ENCODE peak calls at places on chromosome 18, in five cellular contexts. One of them, this sample, is unnamed.

GRCh38 chr18:7846315-7846714 is 279.2 kb downstream of the PTPRM start:
- DNase-seq in left lung: no peak
- DNase-seq in cardiac muscle cell: no peak
- DNase-seq in ovary: no peak
- DNase-seq in SK-N-SH: no peak
- DNase-seq in this sample: no peak

GRCh38 chr18:48023334-48024008 is 93.0 kb upstream of the SMAD2 start:
- DNase-seq in left lung: peak
- DNase-seq in cardiac muscle cell: peak
- DNase-seq in SK-N-SH: peak
- DNase-seq in ovary: peak
- DNase-seq in this sample: peak

GRCh38 chr18:21047116-21047515 is 64.5 kb downstream of the ROCK1 start:
- DNase-seq in SK-N-SH: no peak
- DNase-seq in left lung: no peak
- DNase-seq in cardiac muscle cell: no peak
- DNase-seq in ovary: no peak
- DNase-seq in this sample: no peak

GRCh38 chr18:80033181-80034067 is 810 bp upstream of the RBFA start:
- DNase-seq in left lung: no peak
- DNase-seq in cardiac muscle cell: peak
- DNase-seq in SK-N-SH: no peak
- DNase-seq in ovary: no peak
- DNase-seq in this sample: no peak

GRCh38 chr18:49459404-49460171 is 857 bp downstream of the DYM start:
- DNase-seq in cardiac muscle cell: no peak
- DNase-seq in ovary: no peak
- DNase-seq in SK-N-SH: peak
- DNase-seq in left lung: no peak
- DNase-seq in this sample: no peak

GRCh38 chr18:55115606-55116005 is 156.3 kb upstream of the CCDC68 start:
- DNase-seq in left lung: no peak
- DNase-seq in cardiac muscle cell: no peak
- DNase-seq in SK-N-SH: no peak
- DNase-seq in ovary: no peak
- DNase-seq in this sample: no peak

GRCh38 chr18:12652861-12653401 is 5.0 kb downstream of the SPIRE1 start:
- DNase-seq in ovary: no peak
- DNase-seq in cardiac muscle cell: no peak
- DNase-seq in SK-N-SH: peak
- DNase-seq in left lung: no peak
- DNase-seq in this sample: no peak

GRCh38 chr18:71443726-71444480 is 1100.2 kb downstream of the CBLN2 start:
- DNase-seq in left lung: no peak
- DNase-seq in ovary: no peak
- DNase-seq in SK-N-SH: no peak
- DNase-seq in cardiac muscle cell: no peak
- DNase-seq in this sample: no peak

GRCh38 chr18:35185771-35186170 is 55.1 kb upstream of the ZNF397 start:
- DNase-seq in left lung: no peak
- DNase-seq in ovary: no peak
- DNase-seq in SK-N-SH: no peak
- DNase-seq in cardiac muscle cell: no peak
- DNase-seq in this sample: no peak

GRCh38 chr18:50119363-50119762 is 75.6 kb downstream of the MYO5B start:
- DNase-seq in ovary: no peak
- DNase-seq in SK-N-SH: no peak
- DNase-seq in cardiac muscle cell: no peak
- DNase-seq in left lung: no peak
- DNase-seq in this sample: no peak

GRCh38 chr18:46591821-46592391 is 65.1 kb downstream of the LOXHD1 start:
- DNase-seq in cardiac muscle cell: no peak
- DNase-seq in ovary: no peak
- DNase-seq in left lung: no peak
- DNase-seq in SK-N-SH: no peak
- DNase-seq in this sample: no peak

GRCh38 chr18:34661464-34662087 is 48.5 kb upstream of the DTNA start:
- DNase-seq in ovary: no peak
- DNase-seq in left lung: no peak
- DNase-seq in SK-N-SH: peak
- DNase-seq in cardiac muscle cell: peak
- DNase-seq in this sample: peak

GRCh38 chr18:59837586-59837985 is 62.2 kb upstream of the PMAIP1 start:
- DNase-seq in ovary: no peak
- DNase-seq in cardiac muscle cell: peak
- DNase-seq in SK-N-SH: peak
- DNase-seq in left lung: no peak
- DNase-seq in this sample: peak

GRCh38 chr18:54737986-54738385 is 90.3 kb upstream of the RAB27B start:
- DNase-seq in ovary: no peak
- DNase-seq in SK-N-SH: no peak
- DNase-seq in left lung: no peak
- DNase-seq in cardiac muscle cell: no peak
- DNase-seq in this sample: no peak

GRCh38 chr18:23069481-23069880 is 65.8 kb upstream of the CABLES1 start:
- DNase-seq in left lung: no peak
- DNase-seq in cardiac muscle cell: no peak
- DNase-seq in SK-N-SH: no peak
- DNase-seq in ovary: no peak
- DNase-seq in this sample: no peak

GRCh38 chr18:24039666-24040065 is 25.1 kb downstream of the TTC39C start:
- DNase-seq in left lung: no peak
- DNase-seq in ovary: no peak
- DNase-seq in cardiac muscle cell: no peak
- DNase-seq in SK-N-SH: no peak
- DNase-seq in this sample: no peak

GRCh38 chr18:56661414-56662101 is 10.4 kb downstream of the WDR7 start:
- DNase-seq in left lung: no peak
- DNase-seq in cardiac muscle cell: no peak
- DNase-seq in ovary: no peak
- DNase-seq in SK-N-SH: no peak
- DNase-seq in this sample: no peak

DNA sequence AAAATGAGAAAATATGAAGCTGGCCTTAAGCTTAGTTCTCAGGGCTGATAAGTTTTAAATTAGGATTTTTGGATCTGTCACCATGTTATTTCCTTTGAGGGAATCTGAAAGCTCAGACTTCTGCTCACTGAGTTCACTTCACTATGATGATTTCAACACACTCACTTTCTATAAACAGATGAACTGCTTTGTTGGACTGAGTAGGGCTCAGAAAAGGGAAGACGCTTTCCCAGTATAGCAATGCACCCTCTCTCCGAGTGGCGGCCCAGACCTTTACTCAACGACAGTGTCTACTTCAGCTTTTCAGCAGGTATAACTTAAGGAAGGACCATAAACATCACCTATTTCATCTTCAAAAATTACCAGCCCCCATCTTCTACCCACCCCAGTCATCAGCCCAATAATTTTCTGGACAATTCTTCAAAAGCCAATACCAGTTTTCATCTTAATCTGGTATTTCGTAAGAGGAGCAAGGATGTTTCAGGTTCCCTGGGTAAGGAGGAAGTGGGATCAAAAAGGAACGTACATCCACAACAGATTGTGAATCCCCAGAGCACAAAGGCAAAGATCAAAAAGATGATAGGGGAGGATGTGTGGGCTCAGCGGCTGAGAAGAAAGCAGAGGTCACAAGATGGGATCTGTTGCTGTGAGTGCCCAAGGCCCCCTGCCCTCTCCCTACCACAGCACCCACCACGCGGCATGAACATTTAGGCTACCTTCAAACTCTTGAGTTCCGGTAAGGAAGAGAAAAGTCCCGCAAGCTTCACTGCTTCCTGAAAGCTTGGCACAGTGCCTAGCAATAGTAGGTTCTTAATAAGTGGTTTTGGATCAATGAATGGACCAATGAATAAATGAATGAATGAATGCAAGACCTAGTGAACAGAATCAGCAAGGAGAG is 41.9 kb downstream of the LPIN2 start:
- DNase-seq in SK-N-SH: no peak
- DNase-seq in left lung: peak
- DNase-seq in ovary: no peak
- DNase-seq in cardiac muscle cell: no peak
- DNase-seq in this sample: no peak
- TF ChIP-seq CTCF in SK-N-SH: no peak
- TF ChIP-seq CTCF in left lung: no peak
- TF ChIP-seq CTCF in ovary: no peak
- TF ChIP-seq CTCF in cardiac muscle cell: no peak
- TF ChIP-seq CTCF in this sample: no peak

DNA sequence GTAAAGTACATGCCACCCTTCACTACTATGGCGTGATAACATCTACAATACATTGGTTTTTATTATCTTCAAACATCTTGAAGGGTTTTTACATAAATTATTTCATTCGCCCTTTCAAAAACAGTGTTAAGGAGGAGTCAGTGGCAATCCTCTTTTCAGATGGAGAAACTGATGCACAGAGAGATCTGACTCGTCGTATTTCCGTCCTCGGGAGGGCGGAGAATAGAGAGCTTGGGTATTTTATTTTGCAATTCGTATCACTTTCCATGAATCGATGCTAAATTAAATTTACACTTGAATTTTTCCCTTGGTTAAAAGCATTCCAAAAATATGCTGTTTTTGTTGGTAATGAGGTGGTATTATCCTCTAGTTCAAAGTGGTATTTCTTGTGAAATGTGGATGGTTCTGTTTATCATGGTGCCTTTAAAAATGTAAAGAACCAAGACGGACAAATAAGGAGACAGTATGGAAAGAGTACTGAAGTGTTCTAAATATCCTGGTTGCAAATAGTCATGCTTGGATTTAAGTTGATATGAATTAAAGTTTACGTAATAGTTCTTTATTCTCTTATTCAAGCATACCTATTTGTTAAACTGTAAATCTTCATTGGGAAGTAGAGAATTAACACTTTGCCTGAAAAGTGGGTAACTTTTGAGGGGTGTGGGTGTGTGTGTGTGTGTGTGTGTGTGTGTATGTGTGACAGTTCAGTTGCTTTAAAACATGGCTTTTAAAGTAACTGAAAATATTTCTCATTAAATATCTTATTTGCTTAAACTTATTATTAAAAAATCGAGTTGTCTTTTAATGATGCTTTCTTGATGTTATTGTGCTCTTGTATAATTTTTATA is 5.6 kb downstream of the PHLPP1 start:
- DNase-seq in SK-N-SH: no peak
- DNase-seq in ovary: no peak
- DNase-seq in cardiac muscle cell: no peak
- DNase-seq in left lung: no peak
- DNase-seq in this sample: no peak
- H3K27ac ChIP-seq in SK-N-SH: no peak
- H3K27ac ChIP-seq in ovary: no peak
- H3K27ac ChIP-seq in cardiac muscle cell: no peak
- H3K27ac ChIP-seq in left lung: no peak
- H3K27ac ChIP-seq in this sample: no peak

GRCh38 chr18:36756262-36756661 is 72.5 kb downstream of the TPGS2 start:
- DNase-seq in ovary: no peak
- DNase-seq in cardiac muscle cell: no peak
- DNase-seq in left lung: no peak
- DNase-seq in SK-N-SH: no peak
- DNase-seq in this sample: no peak

GRCh38 chr18:36757081-36757480 is 71.7 kb downstream of the TPGS2 start:
- DNase-seq in left lung: no peak
- DNase-seq in SK-N-SH: peak
- DNase-seq in cardiac muscle cell: peak
- DNase-seq in ovary: no peak
- DNase-seq in this sample: no peak

GRCh38 chr18:36758001-36758400 is 70.8 kb downstream of the TPGS2 start:
- DNase-seq in ovary: no peak
- DNase-seq in cardiac muscle cell: no peak
- DNase-seq in SK-N-SH: no peak
- DNase-seq in left lung: no peak
- DNase-seq in this sample: no peak

GRCh38 chr18:36758623-36759022 is 70.2 kb downstream of the TPGS2 start:
- DNase-seq in left lung: no peak
- DNase-seq in SK-N-SH: no peak
- DNase-seq in cardiac muscle cell: no peak
- DNase-seq in ovary: no peak
- DNase-seq in this sample: no peak

GRCh38 chr18:36752929-36753865 is 75.6 kb downstream of the TPGS2 start:
- DNase-seq in ovary: no peak
- DNase-seq in SK-N-SH: no peak
- DNase-seq in left lung: no peak
- DNase-seq in cardiac muscle cell: peak
- DNase-seq in this sample: no peak
- TF ChIP-seq CTCF in ovary: no peak
- TF ChIP-seq CTCF in SK-N-SH: no peak
- TF ChIP-seq CTCF in left lung: no peak
- TF ChIP-seq CTCF in cardiac muscle cell: peak
- TF ChIP-seq CTCF in this sample: peak

GRCh38 chr18:67509711-67510110 is 6.8 kb downstream of the DSEL start:
- DNase-seq in cardiac muscle cell: no peak
- DNase-seq in left lung: no peak
- DNase-seq in ovary: no peak
- DNase-seq in SK-N-SH: peak
- DNase-seq in this sample: no peak

GRCh38 chr18:67508146-67508545 is 8.4 kb downstream of the DSEL start:
- DNase-seq in SK-N-SH: no peak
- DNase-seq in left lung: no peak
- DNase-seq in ovary: no peak
- DNase-seq in cardiac muscle cell: no peak
- DNase-seq in this sample: no peak

GRCh38 chr18:67500512-67500911 is 16.0 kb downstream of the DSEL start:
- DNase-seq in left lung: no peak
- DNase-seq in ovary: no peak
- DNase-seq in cardiac muscle cell: no peak
- DNase-seq in SK-N-SH: no peak
- DNase-seq in this sample: no peak

GRCh38 chr18:67504739-67505138 is 11.8 kb downstream of the DSEL start:
- DNase-seq in cardiac muscle cell: no peak
- DNase-seq in left lung: no peak
- DNase-seq in ovary: no peak
- DNase-seq in SK-N-SH: no peak
- DNase-seq in this sample: no peak
- H3K27ac ChIP-seq in cardiac muscle cell: no peak
- H3K27ac ChIP-seq in left lung: no peak
- H3K27ac ChIP-seq in ovary: no peak
- H3K27ac ChIP-seq in SK-N-SH: no peak
- H3K27ac ChIP-seq in this sample: no peak